ENCODE peak calls at places on chromosomes 11 and 22, in five cellular contexts. S is hippocampal formation; Q is effector memory CD8-positive, alpha-beta T cell; Y is globus pallidus; E is mucosa of descending colon. R is an unnamed sample.

GRCh38 chr22:36740716-36741115 is 35.2 kb downstream of the IFT27 start:
- DNase-seq in E (no peak), Q (no peak), Y (no peak), S (no peak), R (no peak)

GRCh38 chr11:133038850-133039249 is 493.5 kb downstream of the OPCML start:
- DNase-seq in S (no peak), Y (no peak), Q (no peak), E (no peak), R (no peak)

GRCh38 chr11:77468527-77468926 is 5.4 kb downstream of the PAK1 start:
- DNase-seq in Q (no peak), Y (no peak), S (no peak), E (no peak), R (no peak)

GRCh38 chr11:82703796-82704195 is 29.9 kb downstream of the FAM181B start:
- DNase-seq in E (no peak), Y (no peak), S (no peak), Q (no peak), R (no peak)

GRCh38 chr22:26330971-26331625 is 98.0 kb upstream of the ASPHD2 start:
- DNase-seq in S (peak), Y (peak), Q (peak), E (peak), R (peak)

GRCh38 chr11:125332821-125333220 is 163.2 kb downstream of the FEZ1 start:
- DNase-seq in Y (no peak), Q (no peak), E (no peak), S (no peak), R (no peak)

GRCh38 chr11:112526699-112527410 is 266.2 kb upstream of the PLET1 start:
- DNase-seq in Y (no peak), E (no peak), S (no peak), Q (no peak), R (peak)

GRCh38 chr11:46050065-46050464 is 71.2 kb downstream of the PHF21A start:
- DNase-seq in S (no peak), Y (no peak), E (no peak), Q (no peak), R (peak)